ENCODE peak calls at places on chromosomes 6 and 20, in four cellular contexts. I is left lung, F is left ventricle myocardium inferior, M is A549. L is an unnamed sample.

GRCh38 chr6:73929421-73929820 is 233.4 kb downstream of the CD109 start:
- DNase-seq in I (no peak), F (no peak), M (peak; percentile 16), L (no peak)

GRCh38 chr20:11734431-11734830 is 183.3 kb upstream of the BTBD3 start:
- DNase-seq in I (no peak), F (no peak), M (no peak), L (no peak)

GRCh38 chr6:116557863-116558262 is 4.3 kb downstream of the CALHM4 start:
- DNase-seq in I (no peak), F (peak; percentile 18), M (peak; percentile 88), L (no peak)

GRCh38 chr6:133432021-133432989 is 191.1 kb downstream of the EYA4 start:
- DNase-seq in I (no peak), F (no peak), M (no peak), L (no peak)

GRCh38 chr20:4626228-4626627 is 95.5 kb upstream of the PRND start:
- DNase-seq in I (no peak), F (no peak), M (no peak), L (no peak)

GRCh38 chr6:163872335-163872734 is 457.8 kb downstream of the QKI start:
- DNase-seq in I (no peak), F (no peak), M (no peak), L (no peak)

GRCh38 chr6:116015560-116015959 is 45.1 kb downstream of the FRK start:
- DNase-seq in I (no peak), F (no peak), M (no peak), L (no peak)

GRCh38 chr6:1136415-1136774 is 175.5 kb upstream of the FOXQ1 start:
- DNase-seq in I (no peak), F (no peak), M (no peak), L (no peak)

GRCh38 chr20:56629464-56630085 is 469 bp downstream of the TFAP2C start:
- DNase-seq in I (no peak), F (no peak), M (no peak), L (no peak)

GRCh38 chr6:144895890-144896289 is 610.8 kb downstream of the UTRN start:
- DNase-seq in I (no peak), F (no peak), M (no peak), L (no peak)

GRCh38 chr20:48528346-48528745 is 299.5 kb downstream of the PREX1 start:
- DNase-seq in I (no peak), F (no peak), M (no peak), L (no peak)

GRCh38 chr6:105545947-105546710 is 143.2 kb upstream of the PREP start:
- DNase-seq in I (no peak), F (no peak), M (peak; percentile 75), L (no peak)

DNA sequence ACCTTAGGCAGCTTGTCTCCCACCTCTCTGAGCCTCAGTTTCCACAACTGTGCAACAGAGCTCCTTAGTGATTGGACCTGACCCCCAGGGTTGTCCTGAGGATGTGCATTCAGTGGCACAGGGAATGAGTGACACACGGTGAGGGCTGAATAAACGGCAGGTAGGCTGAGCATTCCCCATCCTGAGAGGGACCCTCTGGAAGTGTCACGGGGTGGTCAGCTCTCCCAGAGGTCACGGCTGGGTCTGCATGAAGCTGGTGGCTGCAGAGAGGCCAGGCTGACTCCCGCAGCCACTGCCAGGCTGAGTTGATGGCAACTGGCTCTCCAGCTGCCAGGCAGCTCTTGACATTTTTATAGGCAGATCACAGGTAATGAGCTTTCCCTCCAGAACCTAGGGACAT is 42.5 kb downstream of the CD40 start:
- DNase-seq in I (no peak), F (no peak), M (no peak), L (no peak)
- H3K4me1 ChIP-seq in I (no peaks in the 10 kb centered on the region), F (no peaks in the 10 kb centered on the region), M (no peaks in the 10 kb centered on the region), L (no peaks in the 10 kb centered on the region)

GRCh38 chr20:19778404-19778803 is 20.3 kb downstream of the RIN2 start:
- DNase-seq in I (no peak), F (no peak), M (no peak), L (no peak)
- H3K4me1 ChIP-seq in I (peaks cover 23% of the 10 kb centered on the region), F (peaks cover 89% of the 10 kb centered on the region), M (peaks cover 35% of the 10 kb centered on the region), L (peaks cover 39% of the 10 kb centered on the region)

GRCh38 chr20:34016736-34017135 is 23.0 kb downstream of the RALY start:
- DNase-seq in I (no peak), F (no peak), M (no peak), L (no peak)

GRCh38 chr20:34017610-34018009 is 23.9 kb downstream of the RALY start:
- DNase-seq in I (no peak), F (no peak), M (no peak), L (no peak)

GRCh38 chr20:34014878-34015277 is 21.2 kb downstream of the RALY start:
- DNase-seq in I (no peak), F (no peak), M (no peak), L (no peak)

GRCh38 chr20:34013532-34013931 is 19.8 kb downstream of the RALY start:
- DNase-seq in I (no peak), F (no peak), M (no peak), L (no peak)

DNA sequence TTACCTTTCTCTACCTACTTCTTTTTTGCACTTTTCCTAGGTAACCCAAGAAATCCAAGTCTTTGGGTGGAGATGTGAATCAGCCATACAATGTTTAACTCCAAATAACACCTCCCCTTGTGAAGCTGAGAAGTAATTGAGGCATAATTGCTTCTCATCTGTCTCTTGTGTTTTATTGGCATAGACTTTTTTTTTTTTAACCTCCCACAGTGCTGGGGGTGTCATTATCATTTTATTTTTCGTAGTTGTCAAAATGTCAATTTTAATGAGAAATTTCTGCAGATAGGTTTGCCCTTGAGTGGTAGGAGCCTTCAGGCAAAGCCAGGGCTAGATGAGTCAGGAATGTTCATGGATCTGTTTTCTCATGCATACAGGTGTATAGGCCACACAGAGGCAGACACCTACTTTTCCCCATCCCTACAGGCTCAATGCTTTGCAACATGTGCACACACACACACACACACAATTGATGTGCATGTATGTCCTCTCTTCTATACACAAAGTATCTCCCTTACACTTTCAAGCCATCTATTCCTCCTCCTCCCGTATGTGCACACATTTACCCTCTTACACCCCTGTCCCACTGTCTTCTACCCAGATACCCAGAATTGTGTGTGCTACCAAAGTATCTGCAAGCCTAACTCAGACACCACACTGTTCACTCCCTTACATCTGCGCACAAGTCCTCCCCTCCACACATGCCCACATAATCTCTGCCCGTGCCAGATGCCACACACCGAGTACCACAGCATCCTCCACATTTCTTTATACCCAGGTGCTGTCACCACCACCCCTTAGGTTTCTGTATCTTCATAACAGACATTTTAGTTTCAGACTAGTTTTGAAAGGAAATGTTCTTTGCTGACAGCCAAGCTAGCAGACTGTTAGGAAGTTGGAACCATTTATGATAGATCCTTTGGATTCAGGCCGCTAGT is 22.0 kb downstream of the RALY start:
- DNase-seq in I (no peak), F (no peak), M (no peak), L (no peak)
- H3K4me1 ChIP-seq in I (peaks cover 7% of the 10 kb centered on the region), F (peaks cover 87% of the 10 kb centered on the region), M (peaks cover 20% of the 10 kb centered on the region), L (peaks cover 52% of the 10 kb centered on the region)

DNA sequence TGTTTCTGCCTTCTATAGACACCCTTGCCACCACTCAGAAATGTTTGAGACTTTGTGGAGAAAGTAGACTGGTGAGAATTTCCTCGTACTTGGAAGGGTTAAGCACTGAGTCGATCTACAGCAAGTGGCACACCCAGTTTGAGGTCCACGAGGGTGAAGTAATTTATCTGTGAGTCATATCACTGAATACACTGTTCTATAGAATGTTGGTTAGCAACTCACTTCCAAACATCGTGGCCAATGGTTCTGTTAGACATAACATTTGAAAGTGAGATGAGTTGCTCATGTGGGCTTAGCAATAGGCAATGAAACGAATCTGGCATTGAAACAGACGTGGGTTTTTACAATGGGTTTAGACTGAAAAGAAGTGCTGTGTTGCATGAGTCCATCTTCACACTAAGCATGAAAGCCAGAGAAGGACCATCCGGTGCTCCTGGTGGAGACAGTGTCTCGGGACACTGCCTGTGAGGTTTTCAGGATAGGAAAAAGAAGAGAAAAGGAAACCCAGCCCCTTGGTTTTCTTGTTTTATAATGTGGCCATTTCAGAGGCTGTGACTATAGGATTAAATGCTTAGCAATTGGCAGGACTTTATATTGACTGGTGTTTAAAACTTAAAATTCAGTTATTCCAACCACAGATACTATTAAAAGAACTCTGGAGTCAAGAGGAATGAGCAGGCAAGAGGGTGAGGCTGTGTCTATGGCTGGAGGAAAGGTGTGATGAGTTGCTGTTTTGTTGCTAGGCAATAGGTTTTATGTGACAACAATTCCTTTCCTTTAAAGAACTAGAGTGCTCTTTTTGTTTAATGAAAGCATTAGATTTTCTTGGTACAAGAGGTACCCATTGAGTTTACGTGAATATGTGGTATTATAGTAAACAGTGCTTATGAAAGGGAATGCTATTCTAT is 31.0 kb upstream of the EZR start:
- DNase-seq in I (no peak), F (no peak), M (peak; percentile 97), L (no peak)
- H3K4me1 ChIP-seq in I (peaks cover 15% of the 10 kb centered on the region), F (peaks cover 20% of the 10 kb centered on the region), M (peaks cover 64% of the 10 kb centered on the region), L (peaks cover 3% of the 10 kb centered on the region)

DNA sequence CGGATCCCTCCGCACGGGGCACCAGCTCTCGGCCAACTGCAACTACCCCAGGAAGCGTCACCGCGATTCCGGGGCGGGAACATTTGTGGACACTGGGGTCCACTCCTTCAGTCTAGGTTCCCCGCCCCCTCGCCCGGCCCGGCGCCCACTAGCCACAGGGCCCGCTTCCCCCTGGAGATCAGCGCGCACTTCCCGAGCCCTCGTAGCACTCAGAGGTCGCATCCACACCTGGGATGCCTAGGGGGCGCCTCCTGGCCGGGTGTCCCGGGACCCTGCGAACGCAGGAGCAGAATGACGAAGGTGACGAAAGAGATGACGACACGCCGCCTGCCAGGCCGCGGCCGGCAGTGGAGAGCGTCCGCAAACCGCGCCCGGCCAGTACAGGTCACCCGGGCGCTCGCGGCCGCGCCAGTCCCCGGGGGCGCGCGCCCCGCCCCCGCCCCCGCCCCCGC is 309 bp upstream of the AIG1 start:
- DNase-seq in I (peak; percentile 95), F (peak; percentile 83), M (peak; percentile 87), L (peak; percentile 70)
- H3K4me1 ChIP-seq in I (peaks cover 3% of the 10 kb centered on the region), F (peaks cover 34% of the 10 kb centered on the region), M (peaks cover 13% of the 10 kb centered on the region), L (peaks cover 5% of the 10 kb centered on the region)

DNA sequence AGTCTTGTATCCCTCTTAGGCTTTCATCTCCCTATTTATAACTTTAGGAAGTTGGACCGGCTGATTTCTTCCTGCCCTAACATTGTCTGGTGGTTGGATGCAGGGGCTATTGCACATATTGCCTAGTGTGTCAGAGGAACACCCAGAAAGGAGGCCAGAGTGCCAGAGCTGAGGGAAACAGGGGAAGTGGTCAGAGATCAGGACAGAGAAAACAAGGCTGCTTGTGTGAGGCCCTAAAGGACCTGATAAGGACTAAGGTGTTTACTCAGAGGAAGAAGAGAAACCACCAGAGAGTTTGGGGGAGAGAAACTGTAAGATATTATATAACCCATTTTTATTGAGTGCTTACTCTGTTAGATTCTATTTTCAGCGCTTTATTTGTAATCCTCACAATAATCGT is 53.9 kb upstream of the REV3L start:
- DNase-seq in I (no peak), F (no peak), M (no peak), L (no peak)
- H3K4me1 ChIP-seq in I (peaks cover 6% of the 10 kb centered on the region), F (peaks cover 55% of the 10 kb centered on the region), M (no peaks in the 10 kb centered on the region), L (peaks cover 11% of the 10 kb centered on the region)

DNA sequence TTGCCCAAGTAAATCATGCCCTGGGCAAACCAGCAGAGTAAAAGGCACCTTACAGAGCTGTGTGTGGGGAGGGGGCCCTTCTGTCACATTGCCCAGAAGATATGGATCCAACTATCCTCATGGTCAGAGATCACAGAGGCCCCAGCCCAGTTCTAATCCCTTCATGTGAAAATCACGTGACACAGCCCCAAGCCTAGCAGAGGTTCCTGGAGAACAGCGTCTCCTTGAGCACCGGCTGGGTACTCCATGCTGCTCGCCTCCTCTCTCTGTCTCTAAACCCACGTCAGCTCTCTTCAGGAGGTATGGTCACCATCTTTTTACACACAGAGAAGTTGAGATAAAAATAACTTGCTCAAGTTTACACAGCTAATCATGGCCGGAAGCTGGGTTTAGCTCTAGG is 230.2 kb downstream of the ANKRD60 start:
- DNase-seq in I (no peak), F (no peak), M (no peak), L (no peak)
- H3K4me1 ChIP-seq in I (no peaks in the 10 kb centered on the region), F (peaks cover 27% of the 10 kb centered on the region), M (peaks cover 38% of the 10 kb centered on the region), L (peaks cover 66% of the 10 kb centered on the region)

L was measured in thoracic aorta.